ENCODE peak calls at places on chromosome 14, in five cellular contexts. N is heart left ventricle, T is cardiac muscle cell, Z is NCI-H1092 treated with DMSO at 0.1 percent for 48 hours, R is lung microvascular endothelial cell. W is an unnamed sample.

GRCh38 chr14:99064262-99064954 is 207.6 kb downstream of the BCL11B start:
- DNase-seq in R (no peak), T (peak; percentile 2), N (no peak), Z (no peak), W (no peak)

GRCh38 chr14:100709252-100709955 is 17.3 kb upstream of the DLK1 start:
- DNase-seq in Z (no peak), N (no peak), T (peak; percentile 57), R (peak; percentile 14), W (no peak)

GRCh38 chr14:100427166-100427565 is 104.0 kb downstream of the SLC25A47 start:
- DNase-seq in T (no peak), R (no peak), Z (no peak), N (no peak), W (no peak)

GRCh38 chr14:23045419-23046357 is 3.7 kb downstream of the PSMB11 start:
- DNase-seq in T (no peak), R (peak; percentile 59), N (peak; percentile 61), Z (no peak), W (no peak)

GRCh38 chr14:88551936-88552565 is 2.8 kb downstream of the PTPN21 start:
- DNase-seq in N (peak; percentile 38), T (peak; percentile 38), R (peak; percentile 40), Z (no peak), W (no peak)

GRCh38 chr14:81942071-81942470 is 408.4 kb upstream of the SEL1L start:
- DNase-seq in T (no peak), Z (no peak), N (no peak), R (no peak), W (no peak)

GRCh38 chr14:101072531-101072930 is 169.0 kb upstream of the RTL1 start:
- DNase-seq in T (no peak), R (no peak), Z (no peak), N (no peak), W (no peak)

GRCh38 chr14:69441948-69442347 is 42.6 kb upstream of the PLEKHD1 start:
- DNase-seq in T (no peak), N (no peak), R (no peak), Z (no peak), W (no peak)

GRCh38 chr14:69615471-69616407 is 4.3 kb downstream of the SUSD6 start:
- DNase-seq in N (peak; percentile 63), Z (peak; percentile 66), R (peak; percentile 84), T (peak; percentile 87), W (peak; percentile 48)

GRCh38 chr14:104086661-104087461 is 1.4 kb downstream of the ASPG start:
- DNase-seq in Z (no peak), R (no peak), N (peak; percentile 77), T (no peak), W (no peak)

GRCh38 chr14:92033912-92034687 is 5.8 kb downstream of the TRIP11 start:
- DNase-seq in Z (no peak), T (no peak), N (no peak), R (no peak), W (no peak)

GRCh38 chr14:73370561-73370960 is 87.8 kb downstream of the NUMB start:
- DNase-seq in R (no peak), N (no peak), T (no peak), Z (no peak), W (no peak)

GRCh38 chr14:76827696-76828301 is 1.6 kb downstream of the LRRC74A start:
- DNase-seq in R (no peak), N (peak; percentile 62), T (peak; percentile 65), Z (no peak), W (no peak)

GRCh38 chr14:100701314-100701713 is 25.4 kb upstream of the DLK1 start:
- DNase-seq in N (no peak), R (no peak), T (no peak), Z (no peak), W (no peak)

GRCh38 chr14:93207468-93208308 is 632 bp downstream of the UBR7 start:
- DNase-seq in R (peak; percentile 70), T (peak; percentile 64), N (peak; percentile 64), Z (peak; percentile 61), W (peak; percentile 15)

GRCh38 chr14:39469094-39469710 is 37.0 kb upstream of the FBXO33 start:
- DNase-seq in T (peak; percentile 30), N (no peak), Z (peak; percentile 18), R (peak; percentile 19), W (no peak)

GRCh38 chr14:103279129-103280025 is 54.7 kb upstream of the EIF5 start:
- DNase-seq in Z (no peak), R (no peak), T (no peak), N (no peak), W (no peak)

GRCh38 chr14:102591372-102591943 is 991 bp upstream of the RCOR1 start:
- DNase-seq in T (peak; percentile 47), N (peak; percentile 54), Z (peak; percentile 37), R (peak; percentile 33), W (no peak)

GRCh38 chr14:97978336-97978735 is 1181.2 kb downstream of the VRK1 start:
- DNase-seq in Z (peak; percentile 90), T (no peak), R (peak; percentile 4), N (peak; percentile 81), W (peak; percentile 12)

GRCh38 chr14:100246809-100247428 is 8.0 kb downstream of the YY1 start:
- DNase-seq in R (peak; percentile 54), T (peak; percentile 44), N (no peak), Z (peak; percentile 53), W (no peak)

GRCh38 chr14:82720431-82720830 is 1186.8 kb upstream of the SEL1L start:
- DNase-seq in N (no peak), Z (no peak), T (no peak), R (no peak), W (no peak)